ENCODE peak calls at places on chromosomes 12 and 14, in six cellular contexts. S, V, H, F, O and X are unnamed samples.
A peak's percentile ranks its signal among the peaks of the same experiment; 100 is the strongest.

GRCh38 chr14:33580221-33580749 is 370.6 kb downstream of the EGLN3 start:
- DNase-seq in S (no peak), V (no peak), H (no peak), F (no peak), O (no peak), X (no peak)

GRCh38 chr12:27733052-27733656 is 22.5 kb downstream of the MRPS35 start:
- DNase-seq in S (no peak), V (no peak), H (peak; percentile 41), F (peak; percentile 35), O (no peak), X (peak; percentile 28)

GRCh38 chr12:111046896-111047295 is 126.5 kb upstream of the MYL2 start:
- DNase-seq in S (no peak), V (no peak), H (no peak), F (no peak), O (no peak), X (no peak)

GRCh38 chr12:52900166-52900895 is 4.5 kb downstream of the KRT8 start:
- DNase-seq in S (no peak), V (no peak), H (no peak), F (no peak), O (no peak), X (no peak)

GRCh38 chr14:64541261-64541970 is 875 bp downstream of the HSPA2 start:
- DNase-seq in S (peak; percentile 92), V (no peak), H (no peak), F (no peak), O (no peak), X (no peak)

GRCh38 chr14:52447236-52447635 is 105.1 kb downstream of the TXNDC16 start:
- DNase-seq in S (no peak), V (no peak), H (no peak), F (no peak), O (no peak), X (no peak)

GRCh38 chr14:63993992-63994391 is 141.2 kb downstream of the SYNE2 start:
- DNase-seq in S (no peak), V (no peak), H (peak; percentile 18), F (peak; percentile 21), O (no peak), X (no peak)

GRCh38 chr12:46304080-46304479 is 35.2 kb upstream of the SLC38A1 start:
- DNase-seq in S (no peak), V (no peak), H (no peak), F (no peak), O (no peak), X (no peak)

GRCh38 chr12:94198469-94198868 is 50.1 kb downstream of the PLXNC1 start:
- DNase-seq in S (no peak), V (no peak), H (no peak), F (no peak), O (no peak), X (no peak)

GRCh38 chr12:49733219-49734017 is 7.9 kb upstream of the TMBIM6 start:
- DNase-seq in S (no peak), V (no peak), H (no peak), F (no peak), O (peak; percentile 22), X (no peak)

GRCh38 chr12:71460318-71460717 is 20.7 kb downstream of the LGR5 start:
- DNase-seq in S (no peak), V (no peak), H (no peak), F (no peak), O (no peak), X (no peak)

GRCh38 chr12:68451261-68452091 is 119.3 kb upstream of the MDM1 start:
- DNase-seq in S (no peak), V (peak; percentile 50), H (peak; percentile 4), F (peak; percentile 50), O (no peak), X (peak; percentile 25)

GRCh38 chr12:20946732-20947131 is 136.2 kb downstream of the SLCO1B3 start:
- DNase-seq in S (no peak), V (no peak), H (peak; percentile 45), F (peak; percentile 8), O (peak; percentile 35), X (peak; percentile 2)

GRCh38 chr14:23438130-23438893 is 2.9 kb upstream of the MYH7 start:
- DNase-seq in S (peak; percentile 75), V (no peak), H (no peak), F (no peak), O (no peak), X (no peak)

GRCh38 chr12:4664111-4664510 is 15.2 kb downstream of the NDUFA9 start:
- DNase-seq in S (no peak), V (no peak), H (peak; percentile 43), F (peak; percentile 68), O (no peak), X (no peak)

GRCh38 chr14:29222671-29223268 is 456.2 kb downstream of the FOXG1 start:
- DNase-seq in S (no peak), V (no peak), H (peak; percentile 47), F (peak; percentile 48), O (no peak), X (no peak)

GRCh38 chr12:77131977-77132490 is 66.7 kb upstream of the E2F7 start:
- DNase-seq in S (no peak), V (no peak), H (no peak), F (peak; percentile 66), O (no peak), X (no peak)

GRCh38 chr12:19234991-19235876 is 105.7 kb downstream of the PLEKHA5 start:
- DNase-seq in S (no peak), V (no peak), H (no peak), F (no peak), O (no peak), X (no peak)

GRCh38 chr12:93766802-93767523 is 89.8 kb downstream of the CRADD start:
- DNase-seq in S (no peak), V (no peak), H (peak; percentile 77), F (peak; percentile 58), O (no peak), X (peak; percentile 59)

GRCh38 chr14:22613736-22614239 is 15.7 kb downstream of the ABHD4 start:
- DNase-seq in S (no peak), V (no peak), H (no peak), F (no peak), O (no peak), X (no peak)

GRCh38 chr12:1915082-1915968 is 3.1 kb downstream of the CACNA2D4 start:
- DNase-seq in S (peak; percentile 80), V (no peak), H (no peak), F (no peak), O (peak; percentile 1), X (peak; percentile 31)

GRCh38 chr12:31589896-31590729 is 823 bp downstream of the DENND5B start:
- DNase-seq in S (peak; percentile 94), V (peak; percentile 59), H (peak; percentile 76), F (peak; percentile 35), O (peak; percentile 69), X (peak; percentile 65)

GRCh38 chr12:124520896-124521295 is 46.5 kb downstream of the NCOR2 start:
- DNase-seq in S (no peak), V (no peak), H (no peak), F (no peak), O (no peak), X (no peak)

GRCh38 chr14:58765375-58765774 is 127.6 kb downstream of the DACT1 start:
- DNase-seq in S (no peak), V (no peak), H (no peak), F (no peak), O (no peak), X (no peak)

GRCh38 chr14:34699873-34700621 is 14.3 kb downstream of the CFL2 start:
- DNase-seq in S (no peak), V (no peak), H (peak; percentile 80), F (peak; percentile 97), O (no peak), X (no peak)

GRCh38 chr14:83974647-83975163 is 1555.2 kb upstream of the FLRT2 start:
- DNase-seq in S (no peak), V (no peak), H (no peak), F (no peak), O (no peak), X (no peak)

GRCh38 chr12:65355461-65355860 is 77.0 kb downstream of the MSRB3 start:
- DNase-seq in S (no peak), V (no peak), H (peak; percentile 4), F (peak; percentile 86), O (no peak), X (no peak)

GRCh38 chr12:30846776-30847175 is 79.8 kb upstream of the TSPAN11 start:
- DNase-seq in S (no peak), V (no peak), H (no peak), F (no peak), O (no peak), X (no peak)

GRCh38 chr12:54138219-54138618 is 50.6 kb downstream of the SMUG1 start:
- DNase-seq in S (no peak), V (no peak), H (no peak), F (no peak), O (no peak), X (no peak)
- TF ChIP-seq CTCF in S (no peak), V (no peak), H (no peak), F (no peak), O (no peak), X (peak; percentile 19)

DNA sequence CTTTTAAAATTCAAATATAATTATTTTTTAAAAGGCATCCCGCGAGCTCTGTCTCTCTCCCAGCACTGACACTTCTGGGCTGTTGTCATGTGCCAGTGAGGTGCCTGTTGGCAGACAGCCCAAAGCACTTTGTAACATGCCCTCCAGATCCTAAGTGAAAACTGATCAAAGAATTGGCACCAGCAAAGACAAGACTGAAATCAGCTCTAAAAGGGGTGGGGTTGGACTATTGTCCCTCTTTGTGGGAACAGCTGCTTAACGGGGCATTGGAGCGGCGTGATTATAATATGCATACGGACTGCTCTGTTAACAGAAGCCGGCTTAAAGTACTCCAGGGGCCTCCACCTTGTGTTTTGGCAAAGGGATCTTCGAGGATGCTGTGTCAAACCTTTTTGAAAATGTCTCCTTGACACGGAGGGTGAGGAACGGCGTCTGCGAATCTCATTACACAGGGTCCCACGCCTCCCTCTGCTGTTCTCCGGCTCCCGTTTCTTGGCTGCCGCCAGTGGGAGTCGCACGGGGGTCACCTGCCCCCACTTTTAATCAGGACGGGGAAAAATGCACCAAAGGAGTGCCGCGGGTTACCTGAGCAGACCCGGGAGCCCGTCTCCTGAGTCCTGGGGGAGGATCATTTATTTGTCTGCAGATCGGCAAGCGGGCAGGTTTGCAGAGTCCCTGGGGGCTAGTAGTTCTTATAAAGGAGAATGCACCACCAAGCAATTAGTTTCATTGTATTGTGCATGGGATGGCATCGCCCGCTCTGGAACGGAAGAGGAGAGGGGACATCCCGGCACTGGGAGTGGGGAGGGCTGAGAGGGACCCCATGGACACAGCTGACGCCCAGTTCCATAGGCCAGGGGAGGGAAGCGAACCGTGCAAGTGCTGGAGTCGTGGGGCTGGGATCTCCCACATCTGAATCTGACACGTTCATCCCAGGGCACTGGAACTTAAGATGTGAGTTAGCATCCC is 44.3 kb downstream of the SPRING1 start:
- DNase-seq in S (peak; percentile 80), V (no peak), H (peak; percentile 25), F (peak; percentile 26), O (no peak), X (no peak)
- TF ChIP-seq CTCF in S (no peak), V (no peak), H (no peak), F (no peak), O (no peak), X (no peak)

GRCh38 chr12:129966086-129966640 is 62.3 kb upstream of the TMEM132D start:
- DNase-seq in S (no peak), V (no peak), H (no peak), F (no peak), O (no peak), X (no peak)
- TF ChIP-seq CTCF in S (no peak), V (no peak), H (no peak), F (no peak), O (no peak), X (no peak)

GRCh38 chr12:14554281-14555008 is 13.2 kb downstream of the PLBD1 start:
- DNase-seq in S (peak; percentile 95), V (no peak), H (peak; percentile 50), F (peak; percentile 62), O (no peak), X (no peak)
- TF ChIP-seq CTCF in S (no peak), V (no peak), H (no peak), F (no peak), O (no peak), X (no peak)

GRCh38 chr12:47773062-47773857 is at the start of gene SLC48A1:
- DNase-seq in S (peak; percentile 94), V (peak; percentile 73), H (peak; percentile 61), F (no peak), O (peak; percentile 70), X (peak; percentile 95)
- TF ChIP-seq CTCF in S (no peak), V (peak; percentile 36), H (no peak), F (peak; percentile 43), O (peak; percentile 45), X (peak; percentile 49)